ENCODE peak calls at places on chromosomes 12 and 14, in four cellular contexts. A is IMR-90, M is mesendoderm, F is H1. K is an unnamed sample.

GRCh38 chr12:6062427-6063378 is 61.8 kb downstream of the VWF start:
- DNase-seq in A (peak), M (peak), F (peak), K (peak)

GRCh38 chr12:29309320-29309902 is 71.6 kb downstream of the ERGIC2 start:
- DNase-seq in A (peak), M (peak), F (no peak), K (no peak)

GRCh38 chr12:91778938-91779400 is 366.7 kb downstream of the BTG1 start:
- DNase-seq in A (peak), M (peak), F (no peak), K (no peak)

GRCh38 chr12:95608252-95609033 is 57.2 kb upstream of the USP44 start:
- DNase-seq in A (peak), M (no peak), F (no peak), K (peak)

GRCh38 chr12:92398565-92399309 is 253.1 kb upstream of the BTG1 start:
- DNase-seq in A (no peak), M (peak), F (no peak), K (no peak)

GRCh38 chr14:50839048-50839447 is 8.1 kb upstream of the NIN start:
- DNase-seq in A (peak), M (no peak), F (no peak), K (no peak)

GRCh38 chr12:119115296-119115905 is 63.3 kb upstream of the HSPB8 start:
- DNase-seq in A (peak), M (peak), F (peak), K (peak)

GRCh38 chr12:67425394-67425793 is 156.2 kb downstream of the CAND1 start:
- DNase-seq in A (no peak), M (no peak), F (no peak), K (no peak)

GRCh38 chr14:74290415-74290814 is 12.3 kb downstream of the ABCD4 start:
- DNase-seq in A (peak), M (peak), F (no peak), K (no peak)

GRCh38 chr14:57262117-57262516 is 6.6 kb downstream of the EXOC5 start:
- DNase-seq in A (no peak), M (no peak), F (no peak), K (no peak)

GRCh38 chr12:70722584-70723343 is 85.5 kb upstream of the PTPRB start:
- DNase-seq in A (no peak), M (peak), F (no peak), K (no peak)

GRCh38 chr12:24404086-24404815 is 454.8 kb upstream of the SOX5 start:
- DNase-seq in A (peak), M (peak), F (no peak), K (no peak)

GRCh38 chr12:115176741-115177400 is 492.9 kb upstream of the TBX3 start:
- DNase-seq in A (no peak), M (no peak), F (no peak), K (no peak)

GRCh38 chr12:40622246-40622838 is 69.9 kb upstream of the CNTN1 start:
- DNase-seq in A (peak), M (peak), F (peak), K (peak)
- H4K5ac ChIP-seq in A (no peak), M (no peak), F (no peak), K (no peak)

GRCh38 chr12:58148976-58149375 is 207.6 kb downstream of the ATP23 start:
- DNase-seq in A (no peak), M (no peak), F (no peak), K (no peak)
- H3K56ac ChIP-seq in A (no peak), M (no peak), F (no peak), K (no peak)

DNA sequence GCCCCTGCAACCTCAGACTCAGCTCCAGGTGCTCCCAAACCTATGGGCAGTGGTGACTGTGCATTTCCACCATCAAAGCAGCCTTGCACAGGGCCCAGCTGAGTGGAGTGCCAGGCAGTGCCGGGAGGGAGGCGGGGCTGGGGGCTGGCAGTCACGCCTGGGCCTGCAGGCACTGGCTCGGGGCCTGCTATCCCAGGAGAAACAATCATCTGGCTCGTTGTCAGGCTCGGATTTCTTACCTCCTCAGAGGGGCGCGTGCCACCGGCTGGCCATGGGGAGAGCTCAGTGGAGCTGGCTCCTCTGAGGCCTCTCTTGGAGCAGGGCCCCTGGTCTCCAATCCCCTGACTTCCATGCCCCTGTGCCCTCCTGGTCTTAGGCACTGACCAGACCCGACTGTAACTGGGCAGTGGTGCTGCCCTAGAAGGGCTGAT is 20.2 kb upstream of the PPP1R13B start:
- DNase-seq in A (no peak), M (no peak), F (peak), K (peak)
- H3K18ac ChIP-seq in A (no peak), M (no peak), F (peak), K (no peak)

GRCh38 chr12:75103822-75104221 is 105.8 kb downstream of the KCNC2 start:
- DNase-seq in A (no peak), M (no peak), F (no peak), K (no peak)

GRCh38 chr12:75099215-75099614 is 110.4 kb downstream of the KCNC2 start:
- DNase-seq in A (no peak), M (no peak), F (no peak), K (no peak)

GRCh38 chr12:75097003-75097402 is 112.6 kb downstream of the KCNC2 start:
- DNase-seq in A (no peak), M (no peak), F (no peak), K (no peak)

DNA sequence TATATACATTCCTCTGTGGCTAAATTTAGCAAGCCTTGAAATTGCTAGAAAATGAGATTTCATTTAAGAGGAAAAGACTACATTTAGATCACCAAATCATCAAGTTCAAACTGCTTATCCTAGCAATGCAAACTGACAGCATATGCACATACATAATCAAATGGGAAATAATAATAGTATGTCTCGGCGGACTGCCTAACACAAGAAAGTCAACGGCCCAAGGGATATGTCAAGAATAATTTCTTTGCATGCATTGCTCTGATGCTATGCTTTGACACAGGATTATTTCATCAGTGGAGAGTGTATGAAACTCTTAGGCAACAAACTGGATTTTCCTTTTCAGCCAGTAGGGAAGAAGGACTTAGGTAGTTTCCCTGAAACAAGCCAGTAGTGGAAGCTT is 107.8 kb downstream of the KCNC2 start:
- DNase-seq in A (no peak), M (no peak), F (no peak), K (no peak)
- H4K5ac ChIP-seq in A (no peak), M (no peak), F (no peak), K (no peak)

GRCh38 chr12:47397664-47398281 is 308.1 kb downstream of the RPAP3 start:
- DNase-seq in A (peak), M (peak), F (no peak), K (peak)
- H3K56ac ChIP-seq in A (no peak), M (no peak), F (no peak), K (no peak)

GRCh38 chr14:90567191-90567590 is 170.4 kb downstream of the CALM1 start:
- DNase-seq in A (no peak), M (no peak), F (no peak), K (no peak)
- H3K18ac ChIP-seq in A (no peak), M (no peak), F (peak), K (no peak)

GRCh38 chr12:12228402-12228801 is 38.4 kb downstream of the LRP6 start:
- DNase-seq in A (no peak), M (no peak), F (no peak), K (peak)
- H4K5ac ChIP-seq in A (no peak), M (no peak), F (no peak), K (no peak)

DNA sequence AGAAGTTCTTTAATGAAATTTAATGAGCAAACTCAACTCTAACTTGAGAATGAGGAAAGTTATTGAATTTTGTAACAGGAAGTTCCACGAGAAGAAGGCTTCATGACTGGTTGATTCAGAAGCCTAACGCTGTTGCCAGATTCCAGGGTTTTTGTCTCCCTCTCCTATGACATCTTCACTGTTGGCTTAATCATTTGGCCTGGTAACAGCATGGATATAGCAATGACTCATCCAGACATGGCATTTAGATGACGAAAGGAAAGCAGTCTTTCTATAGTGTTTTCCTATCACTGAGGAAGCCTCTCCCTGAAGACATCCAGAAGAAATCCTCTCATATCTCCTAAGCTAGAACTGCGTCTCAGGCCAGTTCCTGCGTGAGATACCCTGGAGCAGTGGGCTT is 9.4 kb upstream of the KCNA1 start:
- DNase-seq in A (peak), M (peak), F (no peak), K (no peak)
- H3K56ac ChIP-seq in A (no peak), M (no peak), F (no peak), K (no peak)

GRCh38 chr14:76718306-76719075 is 42.8 kb upstream of the VASH1 start:
- DNase-seq in A (no peak), M (no peak), F (no peak), K (no peak)

GRCh38 chr14:76717508-76717907 is 43.8 kb upstream of the VASH1 start:
- DNase-seq in A (no peak), M (no peak), F (no peak), K (no peak)

GRCh38 chr14:76715102-76715926 is 46.0 kb upstream of the VASH1 start:
- DNase-seq in A (no peak), M (no peak), F (peak), K (no peak)

GRCh38 chr14:76716285-76716684 is 45.0 kb upstream of the VASH1 start:
- DNase-seq in A (no peak), M (no peak), F (no peak), K (no peak)

GRCh38 chr14:76715927-76716200 is 45.4 kb upstream of the VASH1 start:
- DNase-seq in A (no peak), M (no peak), F (peak), K (no peak)
- H3K18ac ChIP-seq in A (no peak), M (no peak), F (no peak), K (no peak)

GRCh38 chr14:49477576-49477975 is 108.6 kb downstream of the RPS29 start:
- DNase-seq in A (no peak), M (no peak), F (no peak), K (no peak)
- H4K5ac ChIP-seq in A (no peak), M (no peak), F (no peak), K (no peak)